ENCODE peak calls at places on chromosome 21, in five cellular contexts. One of them, this sample, is unnamed.

GRCh38 chr21:26795866-26796329 is 49.3 kb downstream of the ADAMTS1 start:
- DNase-seq in NCI-H1436 treated with DMSO at 0.1 percent for 48 hours: no peak
- DNase-seq in psoas muscle: no peak
- DNase-seq in stimulated activated CD8-positive, alpha-beta memory T cell treated with anti-CD3 and anti-CD28 coated beads, Interleukin-15, amount 100 ng/mL, for 48 hours: no peak
- DNase-seq in heart right ventricle: no peak
- DNase-seq in this sample: no peak

GRCh38 chr21:42959754-42960153 is 14.6 kb upstream of the PKNOX1 start:
- DNase-seq in NCI-H1436 treated with DMSO at 0.1 percent for 48 hours: no peak
- DNase-seq in psoas muscle: no peak
- DNase-seq in stimulated activated CD8-positive, alpha-beta memory T cell treated with anti-CD3 and anti-CD28 coated beads, Interleukin-15, amount 100 ng/mL, for 48 hours: no peak
- DNase-seq in heart right ventricle: no peak
- DNase-seq in this sample: no peak

GRCh38 chr21:42507418-42507817 is 6.2 kb upstream of the SLC37A1 start:
- DNase-seq in NCI-H1436 treated with DMSO at 0.1 percent for 48 hours: no peak
- DNase-seq in psoas muscle: no peak
- DNase-seq in stimulated activated CD8-positive, alpha-beta memory T cell treated with anti-CD3 and anti-CD28 coated beads, Interleukin-15, amount 100 ng/mL, for 48 hours: no peak
- DNase-seq in heart right ventricle: no peak
- DNase-seq in this sample: no peak

GRCh38 chr21:36700961-36701911 is 2.3 kb downstream of the SIM2 start:
- DNase-seq in NCI-H1436 treated with DMSO at 0.1 percent for 48 hours: no peak
- DNase-seq in psoas muscle: no peak
- DNase-seq in stimulated activated CD8-positive, alpha-beta memory T cell treated with anti-CD3 and anti-CD28 coated beads, Interleukin-15, amount 100 ng/mL, for 48 hours: no peak
- DNase-seq in heart right ventricle: no peak
- DNase-seq in this sample: no peak

GRCh38 chr21:23960769-23961168 is 1646.5 kb downstream of the MRPL39 start:
- DNase-seq in NCI-H1436 treated with DMSO at 0.1 percent for 48 hours: no peak
- DNase-seq in psoas muscle: no peak
- DNase-seq in stimulated activated CD8-positive, alpha-beta memory T cell treated with anti-CD3 and anti-CD28 coated beads, Interleukin-15, amount 100 ng/mL, for 48 hours: no peak
- DNase-seq in heart right ventricle: no peak
- DNase-seq in this sample: no peak

GRCh38 chr21:35622612-35623011 is 437.7 kb downstream of the SETD4 start:
- DNase-seq in NCI-H1436 treated with DMSO at 0.1 percent for 48 hours: no peak
- DNase-seq in psoas muscle: no peak
- DNase-seq in stimulated activated CD8-positive, alpha-beta memory T cell treated with anti-CD3 and anti-CD28 coated beads, Interleukin-15, amount 100 ng/mL, for 48 hours: no peak
- DNase-seq in heart right ventricle: no peak
- DNase-seq in this sample: no peak

GRCh38 chr21:38228115-38228514 is 28.7 kb upstream of the KCNJ15 start:
- DNase-seq in NCI-H1436 treated with DMSO at 0.1 percent for 48 hours: no peak
- DNase-seq in psoas muscle: no peak
- DNase-seq in stimulated activated CD8-positive, alpha-beta memory T cell treated with anti-CD3 and anti-CD28 coated beads, Interleukin-15, amount 100 ng/mL, for 48 hours: no peak
- DNase-seq in heart right ventricle: no peak
- DNase-seq in this sample: no peak

GRCh38 chr21:23217597-23217996 is 2219.4 kb downstream of the NCAM2 start:
- DNase-seq in NCI-H1436 treated with DMSO at 0.1 percent for 48 hours: no peak
- DNase-seq in psoas muscle: no peak
- DNase-seq in stimulated activated CD8-positive, alpha-beta memory T cell treated with anti-CD3 and anti-CD28 coated beads, Interleukin-15, amount 100 ng/mL, for 48 hours: no peak
- DNase-seq in heart right ventricle: no peak
- DNase-seq in this sample: no peak

GRCh38 chr21:31182231-31183129 is 144.2 kb upstream of the KRTAP19-8 start:
- DNase-seq in NCI-H1436 treated with DMSO at 0.1 percent for 48 hours: no peak
- DNase-seq in psoas muscle: no peak
- DNase-seq in stimulated activated CD8-positive, alpha-beta memory T cell treated with anti-CD3 and anti-CD28 coated beads, Interleukin-15, amount 100 ng/mL, for 48 hours: peak; percentile 12
- DNase-seq in heart right ventricle: no peak
- DNase-seq in this sample: no peak

GRCh38 chr21:35932232-35932911 is 128.0 kb downstream of the SETD4 start:
- DNase-seq in NCI-H1436 treated with DMSO at 0.1 percent for 48 hours: no peak
- DNase-seq in psoas muscle: peak; percentile 61
- DNase-seq in stimulated activated CD8-positive, alpha-beta memory T cell treated with anti-CD3 and anti-CD28 coated beads, Interleukin-15, amount 100 ng/mL, for 48 hours: peak; percentile 8
- DNase-seq in heart right ventricle: peak; percentile 27
- DNase-seq in this sample: peak; percentile 88

GRCh38 chr21:41631564-41632461 is 123.9 kb upstream of the TMPRSS2 start:
- DNase-seq in NCI-H1436 treated with DMSO at 0.1 percent for 48 hours: no peak
- DNase-seq in psoas muscle: no peak
- DNase-seq in stimulated activated CD8-positive, alpha-beta memory T cell treated with anti-CD3 and anti-CD28 coated beads, Interleukin-15, amount 100 ng/mL, for 48 hours: no peak
- DNase-seq in heart right ventricle: no peak
- DNase-seq in this sample: no peak

GRCh38 chr21:31337991-31338891 is 5.8 kb downstream of the TIAM1 start:
- DNase-seq in NCI-H1436 treated with DMSO at 0.1 percent for 48 hours: no peak
- DNase-seq in psoas muscle: no peak
- DNase-seq in stimulated activated CD8-positive, alpha-beta memory T cell treated with anti-CD3 and anti-CD28 coated beads, Interleukin-15, amount 100 ng/mL, for 48 hours: no peak
- DNase-seq in heart right ventricle: no peak
- DNase-seq in this sample: no peak

GRCh38 chr21:38725196-38726157 is 80.3 kb upstream of the ETS2 start:
- DNase-seq in NCI-H1436 treated with DMSO at 0.1 percent for 48 hours: no peak
- DNase-seq in psoas muscle: no peak
- DNase-seq in stimulated activated CD8-positive, alpha-beta memory T cell treated with anti-CD3 and anti-CD28 coated beads, Interleukin-15, amount 100 ng/mL, for 48 hours: no peak
- DNase-seq in heart right ventricle: no peak
- DNase-seq in this sample: no peak

GRCh38 chr21:31117046-31117916 is 79.0 kb upstream of the KRTAP19-8 start:
- DNase-seq in NCI-H1436 treated with DMSO at 0.1 percent for 48 hours: no peak
- DNase-seq in psoas muscle: no peak
- DNase-seq in stimulated activated CD8-positive, alpha-beta memory T cell treated with anti-CD3 and anti-CD28 coated beads, Interleukin-15, amount 100 ng/mL, for 48 hours: no peak
- DNase-seq in heart right ventricle: no peak
- DNase-seq in this sample: no peak

GRCh38 chr21:15001773-15002647 is 62.8 kb downstream of the NRIP1 start:
- DNase-seq in NCI-H1436 treated with DMSO at 0.1 percent for 48 hours: no peak
- DNase-seq in psoas muscle: no peak
- DNase-seq in stimulated activated CD8-positive, alpha-beta memory T cell treated with anti-CD3 and anti-CD28 coated beads, Interleukin-15, amount 100 ng/mL, for 48 hours: no peak
- DNase-seq in heart right ventricle: no peak
- DNase-seq in this sample: no peak

GRCh38 chr21:17903029-17903806 is 84.1 kb upstream of the C21orf91 start:
- DNase-seq in NCI-H1436 treated with DMSO at 0.1 percent for 48 hours: peak; percentile 9
- DNase-seq in psoas muscle: no peak
- DNase-seq in stimulated activated CD8-positive, alpha-beta memory T cell treated with anti-CD3 and anti-CD28 coated beads, Interleukin-15, amount 100 ng/mL, for 48 hours: no peak
- DNase-seq in heart right ventricle: no peak
- DNase-seq in this sample: peak; percentile 77

GRCh38 chr21:46379691-46380090 is 55.7 kb downstream of the PCNT start:
- DNase-seq in NCI-H1436 treated with DMSO at 0.1 percent for 48 hours: no peak
- DNase-seq in psoas muscle: no peak
- DNase-seq in stimulated activated CD8-positive, alpha-beta memory T cell treated with anti-CD3 and anti-CD28 coated beads, Interleukin-15, amount 100 ng/mL, for 48 hours: no peak
- DNase-seq in heart right ventricle: no peak
- DNase-seq in this sample: no peak

GRCh38 chr21:41316641-41317392 is at the start of gene FAM3B:
- DNase-seq in NCI-H1436 treated with DMSO at 0.1 percent for 48 hours: no peak
- DNase-seq in psoas muscle: no peak
- DNase-seq in stimulated activated CD8-positive, alpha-beta memory T cell treated with anti-CD3 and anti-CD28 coated beads, Interleukin-15, amount 100 ng/mL, for 48 hours: no peak
- DNase-seq in heart right ventricle: no peak
- DNase-seq in this sample: no peak

GRCh38 chr21:30194701-30195299 is 21.1 kb downstream of the CLDN8 start:
- DNase-seq in NCI-H1436 treated with DMSO at 0.1 percent for 48 hours: no peak
- DNase-seq in psoas muscle: no peak
- DNase-seq in stimulated activated CD8-positive, alpha-beta memory T cell treated with anti-CD3 and anti-CD28 coated beads, Interleukin-15, amount 100 ng/mL, for 48 hours: no peak
- DNase-seq in heart right ventricle: no peak
- DNase-seq in this sample: peak; percentile 80

This sample was measured in Karpas-422.